ENCODE peak calls at places on chromosomes 11 and 22, in eight cellular contexts. D, C, P, N, A, S, L and F are unnamed samples.

GRCh38 chr11:131770801-131771200 is 400.4 kb downstream of the NTM start:
- DNase-seq in L (no peak), A (no peak), N (no peak), C (no peak), P (no peak), S (no peak), D (no peak), F (no peak)

GRCh38 chr22:49307071-49307830 is 520.4 kb downstream of the BRD1 start:
- DNase-seq in D (no peak), C (no peak), L (no peak), A (no peak), N (no peak), P (no peak), S (no peak), F (no peak)

GRCh38 chr11:77374611-77375031 is 73.1 kb upstream of the GDPD4 start:
- DNase-seq in D (no peak), S (peak), P (no peak), L (no peak), A (no peak), N (no peak), C (no peak), F (no peak)

GRCh38 chr11:10117709-10118341 is 176.2 kb downstream of the SBF2 start:
- DNase-seq in C (no peak), D (no peak), S (peak), N (no peak), L (no peak), A (no peak), P (no peak), F (no peak)

GRCh38 chr11:115720537-115721308 is 216.5 kb upstream of the CADM1 start:
- DNase-seq in A (no peak), D (no peak), P (no peak), C (no peak), L (no peak), N (no peak), S (no peak), F (no peak)

GRCh38 chr11:75721852-75722668 is 4.4 kb downstream of the MOGAT2 start:
- DNase-seq in N (no peak), L (no peak), A (no peak), C (no peak), P (no peak), S (no peak), D (no peak), F (no peak)

GRCh38 chr22:28381427-28382167 is 298.0 kb downstream of the TTC28 start:
- DNase-seq in C (no peak), P (no peak), L (no peak), S (peak), N (no peak), A (no peak), D (no peak), F (no peak)

GRCh38 chr11:95282337-95282751 is 51.3 kb upstream of the SESN3 start:
- DNase-seq in D (no peak), A (no peak), S (no peak), N (no peak), L (no peak), C (no peak), P (no peak), F (no peak)

GRCh38 chr11:77166021-77166420 is 38.0 kb downstream of the MYO7A start:
- DNase-seq in D (no peak), N (no peak), L (no peak), P (no peak), S (no peak), A (no peak), C (no peak), F (no peak)

GRCh38 chr11:36249271-36249670 is 40.0 kb downstream of the COMMD9 start:
- DNase-seq in N (no peak), L (no peak), S (peak), C (no peak), D (peak), P (no peak), A (no peak), F (peak)

GRCh38 chr11:61923166-61924015 is 6.0 kb upstream of the RAB3IL1 start:
- DNase-seq in A (no peak), S (peak), P (no peak), D (no peak), C (no peak), L (peak), N (no peak), F (no peak)

GRCh38 chr22:27799334-27800249 is 2.0 kb downstream of the MN1 start:
- DNase-seq in C (no peak), A (no peak), L (no peak), P (no peak), N (no peak), D (peak), S (no peak), F (no peak)

GRCh38 chr22:21946262-21946925 is 6.3 kb downstream of the PPM1F start:
- DNase-seq in P (no peak), N (no peak), L (no peak), S (no peak), D (no peak), C (no peak), A (no peak), F (no peak)

GRCh38 chr22:45304971-45305370 is 4.8 kb upstream of the FAM118A start:
- DNase-seq in D (no peak), L (no peak), S (no peak), A (no peak), N (no peak), C (no peak), P (no peak), F (no peak)

GRCh38 chr11:108887436-108888238 is 222.8 kb downstream of the DDX10 start:
- DNase-seq in A (no peak), N (no peak), C (no peak), L (no peak), P (peak), S (peak), D (no peak), F (peak)

GRCh38 chr22:22867996-22868715 is 19.5 kb upstream of the IGLL5 start:
- DNase-seq in L (no peak), C (no peak), N (no peak), D (no peak), S (no peak), P (no peak), A (no peak), F (no peak)

GRCh38 chr22:44881624-44882023 is 128.2 kb downstream of the PHF21B start:
- DNase-seq in C (no peak), S (no peak), A (no peak), N (no peak), D (no peak), L (no peak), P (no peak), F (no peak)

GRCh38 chr11:25537393-25537792 is 794.5 kb upstream of the ANO3 start:
- DNase-seq in D (no peak), A (no peak), P (no peak), C (no peak), N (no peak), S (no peak), L (no peak), F (no peak)

GRCh38 chr11:57321996-57322880 is 2.5 kb downstream of the TNKS1BP1 start:
- DNase-seq in N (no peak), L (peak), C (peak), S (peak), D (peak), P (no peak), A (peak), F (peak)

GRCh38 chr11:25755918-25756584 is 575.9 kb upstream of the ANO3 start:
- DNase-seq in S (no peak), P (no peak), L (no peak), C (no peak), D (no peak), N (no peak), A (no peak), F (no peak)

GRCh38 chr11:46348986-46349401 is 1.7 kb downstream of the DGKZ start:
- DNase-seq in C (peak), S (no peak), A (peak), L (no peak), P (peak), D (no peak), N (peak), F (peak)

GRCh38 chr11:96211433-96211832 is 131.6 kb downstream of the MAML2 start:
- DNase-seq in C (no peak), A (peak), P (no peak), N (no peak), L (no peak), D (no peak), S (no peak), F (peak)